ENCODE peak calls at places on chromosomes 12 and 14, in six cellular contexts. G is activated CD4-positive, alpha-beta memory T cell treated with anti-CD3 and anti-CD28 coated beads, Interleukin-2, amount 10 ng/mL, durations not matched to agents 7 days and 5 days; W is neuronal stem cell; H is epithelial cell of esophagus; K is dermis blood vessel endothelial cell; D is stimulated activated naive B cell treated with anti-CD40 and anti-IgM and Interleukin-4, amounts not matched to agents 10 μg/mL and 1 μg/mL and 100 μg/mL, for 72 hours. O is an unnamed sample.

GRCh38 chr12:18476866-18477265 is 215.5 kb downstream of the PIK3C2G start:
- DNase-seq in G (no peak), W (no peak), H (no peak), K (no peak), D (no peak), O (peak; percentile 36)

GRCh38 chr12:27805238-27805637 is 25.2 kb upstream of the MANSC4 start:
- DNase-seq in G (no peak), W (no peak), H (no peak), K (peak; percentile 53), D (no peak), O (no peak)

GRCh38 chr12:42020226-42020625 is 124.4 kb downstream of the GXYLT1 start:
- DNase-seq in G (no peak), W (no peak), H (no peak), K (no peak), D (no peak), O (no peak)

GRCh38 chr14:53608369-53608768 is 348.3 kb downstream of the BMP4 start:
- DNase-seq in G (no peak), W (no peak), H (peak; percentile 97), K (no peak), D (peak; percentile 21), O (no peak)

GRCh38 chr14:76501156-76501555 is 125.2 kb downstream of the ESRRB start:
- DNase-seq in G (no peak), W (no peak), H (no peak), K (no peak), D (no peak), O (no peak)

GRCh38 chr14:64758711-64759554 is 54.7 kb downstream of the PLEKHG3 start:
- DNase-seq in G (no peak), W (no peak), H (peak; percentile 95), K (no peak), D (no peak), O (no peak)

GRCh38 chr14:48504921-48505320 is 829.5 kb upstream of the MDGA2 start:
- DNase-seq in G (no peak), W (no peak), H (peak; percentile 69), K (no peak), D (no peak), O (no peak)

GRCh38 chr12:54000774-54001114 is 783 bp downstream of the HOXC9 start:
- DNase-seq in G (no peak), W (no peak), H (no peak), K (no peak), D (no peak), O (no peak)

GRCh38 chr12:62841841-62842240 is 93.1 kb downstream of the PPM1H start:
- DNase-seq in G (no peak), W (no peak), H (no peak), K (peak; percentile 51), D (no peak), O (no peak)

GRCh38 chr14:89720741-89721315 is 233.7 kb downstream of the EFCAB11 start:
- DNase-seq in G (peak; percentile 85), W (no peak), H (no peak), K (peak; percentile 12), D (peak; percentile 76), O (no peak)

GRCh38 chr14:91228112-91229004 is 16.1 kb downstream of the GPR68 start:
- DNase-seq in G (peak; percentile 88), W (no peak), H (peak; percentile 93), K (peak; percentile 67), D (peak; percentile 74), O (no peak)

GRCh38 chr14:59267046-59267445 is 78.6 kb downstream of the DAAM1 start:
- DNase-seq in G (no peak), W (no peak), H (peak; percentile 38), K (no peak), D (no peak), O (no peak)

GRCh38 chr14:91373591-91374245 is 43.9 kb downstream of the CCDC88C start:
- DNase-seq in G (peak; percentile 69), W (no peak), H (no peak), K (peak; percentile 69), D (peak; percentile 70), O (no peak)

GRCh38 chr12:114662512-114663177 is 21.3 kb downstream of the TBX3 start:
- DNase-seq in G (peak; percentile 67), W (no peak), H (peak; percentile 91), K (peak; percentile 86), D (peak; percentile 28), O (peak; percentile 86)

GRCh38 chr14:21055473-21056117 is 2.0 kb upstream of the RNASE8 start:
- DNase-seq in G (no peak), W (no peak), H (no peak), K (no peak), D (no peak), O (no peak)

GRCh38 chr12:1582709-1583050 is 11.7 kb downstream of the FBXL14 start:
- DNase-seq in G (no peak), W (no peak), H (no peak), K (no peak), D (no peak), O (no peak)

GRCh38 chr12:94266796-94267529 is 118.6 kb downstream of the PLXNC1 start:
- DNase-seq in G (no peak), W (no peak), H (peak; percentile 35), K (no peak), D (no peak), O (no peak)

GRCh38 chr12:6311822-6312528 is 1.5 kb downstream of the PLEKHG6 start:
- DNase-seq in G (no peak), W (no peak), H (no peak), K (no peak), D (no peak), O (no peak)

GRCh38 chr12:53190108-53190729 is 9.5 kb upstream of the CSAD start:
- DNase-seq in G (peak; percentile 43), W (peak; percentile 23), H (peak; percentile 72), K (peak; percentile 69), D (no peak), O (peak; percentile 50)

GRCh38 chr14:70780396-70781075 is 28.8 kb downstream of the MAP3K9 start:
- DNase-seq in G (no peak), W (no peak), H (no peak), K (no peak), D (peak; percentile 48), O (no peak)

GRCh38 chr14:89351958-89352404 is 65.1 kb downstream of the FOXN3 start:
- DNase-seq in G (no peak), W (no peak), H (no peak), K (peak; percentile 32), D (no peak), O (no peak)

GRCh38 chr12:67649165-67650126 is 901 bp downstream of the DYRK2 start:
- DNase-seq in G (peak; percentile 46), W (no peak), H (no peak), K (peak; percentile 31), D (peak; percentile 15), O (peak; percentile 41)

GRCh38 chr14:95291859-95292542 is 27.7 kb downstream of the CLMN start:
- DNase-seq in G (no peak), W (no peak), H (peak; percentile 87), K (peak; percentile 92), D (peak; percentile 29), O (no peak)

GRCh38 chr12:77299001-77299400 is 233.6 kb upstream of the E2F7 start:
- DNase-seq in G (no peak), W (no peak), H (peak; percentile 3), K (no peak), D (no peak), O (no peak)

GRCh38 chr14:102911991-102912761 is 10.3 kb upstream of the AMN start:
- DNase-seq in G (no peak), W (no peak), H (no peak), K (no peak), D (no peak), O (no peak)